ENCODE peak calls at places on chromosomes 2 and 18, in eight cellular contexts. Y, E, H, V, N, Q, C and U are unnamed samples.

GRCh38 chr2:237012577-237013237 is 73.0 kb upstream of the COPS8 start:
- DNase-seq in Y (no peak), E (peak), H (no peak), V (no peak), N (no peak), Q (no peak), C (no peak), U (peak)

GRCh38 chr2:190359896-190360376 is 16.5 kb downstream of the INPP1 start:
- DNase-seq in Y (peak), E (peak), H (peak), V (peak), N (peak), Q (no peak), C (peak), U (no peak)

GRCh38 chr2:130764035-130764820 is 8.9 kb downstream of the AMER3 start:
- DNase-seq in Y (no peak), E (no peak), H (no peak), V (no peak), N (no peak), Q (no peak), C (no peak), U (no peak)

GRCh38 chr18:5284808-5285207 is 10.7 kb downstream of the ZBTB14 start:
- DNase-seq in Y (no peak), E (peak), H (no peak), V (peak), N (no peak), Q (no peak), C (no peak), U (no peak)

GRCh38 chr18:59823611-59824195 is 76.1 kb upstream of the PMAIP1 start:
- DNase-seq in Y (peak), E (peak), H (peak), V (peak), N (peak), Q (peak), C (peak), U (peak)

GRCh38 chr18:23231340-23232021 is 96.2 kb downstream of the CABLES1 start:
- DNase-seq in Y (peak), E (peak), H (no peak), V (peak), N (peak), Q (no peak), C (peak), U (no peak)

GRCh38 chr18:532632-533031 is 32.1 kb upstream of the COLEC12 start:
- DNase-seq in Y (no peak), E (no peak), H (peak), V (no peak), N (no peak), Q (no peak), C (no peak), U (no peak)

GRCh38 chr18:49178736-49179135 is 228.0 kb upstream of the SMAD7 start:
- DNase-seq in Y (no peak), E (peak), H (peak), V (peak), N (peak), Q (peak), C (no peak), U (no peak)

GRCh38 chr2:111698743-111699554 is 185.0 kb downstream of the ANAPC1 start:
- DNase-seq in Y (peak), E (peak), H (peak), V (peak), N (peak), Q (peak), C (peak), U (peak)

GRCh38 chr2:29015701-29016470 is 34.8 kb downstream of the TOGARAM2 start:
- DNase-seq in Y (no peak), E (no peak), H (peak), V (no peak), N (no peak), Q (no peak), C (no peak), U (no peak)

GRCh38 chr18:22194151-22194598 is 24.8 kb downstream of the GATA6 start:
- DNase-seq in Y (no peak), E (peak), H (no peak), V (no peak), N (no peak), Q (no peak), C (no peak), U (no peak)

GRCh38 chr2:109128466-109129355 is at the start of gene SH3RF3:
- DNase-seq in Y (peak), E (peak), H (peak), V (peak), N (no peak), Q (peak), C (peak), U (no peak)

GRCh38 chr2:169452080-169452479 is 27.2 kb upstream of the BBS5 start:
- DNase-seq in Y (no peak), E (peak), H (peak), V (peak), N (peak), Q (no peak), C (no peak), U (peak)